ENCODE peak calls at places on chromosomes 6 and 20, in five cellular contexts. I, O, F, E and Q are unnamed samples.

GRCh38 chr20:768426-768978 is at the start of gene SLC52A3:
- DNase-seq in I (peak; percentile 89), O (no peak), F (peak; percentile 97), E (no peak), Q (no peak)

GRCh38 chr6:137089305-137089704 is 44.5 kb upstream of the IL20RA start:
- DNase-seq in I (peak; percentile 45), O (no peak), F (no peak), E (no peak), Q (no peak)

GRCh38 chr20:17969276-17969883 is 562 bp downstream of the MGME1 start:
- DNase-seq in I (peak; percentile 52), O (no peak), F (peak; percentile 53), E (no peak), Q (peak; percentile 40)

GRCh38 chr6:39209908-39210307 is 19.4 kb downstream of the KCNK5 start:
- DNase-seq in I (no peak), O (no peak), F (no peak), E (no peak), Q (no peak)

GRCh38 chr6:10014561-10014960 is 400.3 kb downstream of the TFAP2A start:
- DNase-seq in I (no peak), O (no peak), F (no peak), E (peak; percentile 21), Q (no peak)

GRCh38 chr6:102114402-102114801 is 720.9 kb downstream of the GRIK2 start:
- DNase-seq in I (no peak), O (no peak), F (no peak), E (no peak), Q (no peak)

GRCh38 chr6:130937942-130938604 is 110.9 kb downstream of the SMLR1 start:
- DNase-seq in I (no peak), O (no peak), F (no peak), E (peak; percentile 67), Q (no peak)

GRCh38 chr6:1585669-1586049 is 24.1 kb upstream of the FOXC1 start:
- DNase-seq in I (no peak), O (no peak), F (no peak), E (no peak), Q (no peak)

GRCh38 chr20:8639112-8639778 is 429.6 kb upstream of the PLCB4 start:
- DNase-seq in I (no peak), O (no peak), F (no peak), E (no peak), Q (no peak)

GRCh38 chr20:63580796-63581461 is 6.9 kb upstream of the HELZ2 start:
- DNase-seq in I (peak; percentile 50), O (no peak), F (peak; percentile 71), E (peak; percentile 54), Q (no peak)

GRCh38 chr20:51382986-51383821 is 159.3 kb downstream of the NFATC2 start:
- DNase-seq in I (peak; percentile 39), O (no peak), F (no peak), E (no peak), Q (no peak)

GRCh38 chr20:44018684-44019637 is 104.3 kb downstream of the TOX2 start:
- DNase-seq in I (no peak), O (no peak), F (no peak), E (no peak), Q (no peak)

GRCh38 chr20:46359233-46359751 is 47.1 kb downstream of the ELMO2 start:
- DNase-seq in I (no peak), O (no peak), F (no peak), E (no peak), Q (no peak)

GRCh38 chr20:59032713-59033059 is 551 bp upstream of the ATP5F1E start:
- DNase-seq in I (no peak), O (no peak), F (no peak), E (peak; percentile 27), Q (no peak)

GRCh38 chr20:24070679-24071078 is 82.1 kb upstream of the GGTLC1 start:
- DNase-seq in I (no peak), O (no peak), F (no peak), E (no peak), Q (no peak)

GRCh38 chr6:34466242-34467185 is 638 bp downstream of the PACSIN1 start:
- DNase-seq in I (no peak), O (no peak), F (no peak), E (no peak), Q (no peak)

GRCh38 chr20:12201289-12201991 is 283.7 kb downstream of the BTBD3 start:
- DNase-seq in I (no peak), O (no peak), F (no peak), E (peak; percentile 16), Q (no peak)

GRCh38 chr6:34062156-34062555 is 83.7 kb downstream of the GRM4 start:
- DNase-seq in I (no peak), O (no peak), F (no peak), E (no peak), Q (no peak)

GRCh38 chr6:9131201-9131600 is 695.9 kb upstream of the SLC35B3 start:
- DNase-seq in I (no peak), O (no peak), F (no peak), E (no peak), Q (no peak)

GRCh38 chr6:157240059-157240959 is 83.0 kb downstream of the TMEM242 start:
- DNase-seq in I (peak; percentile 75), O (no peak), F (no peak), E (peak; percentile 41), Q (peak; percentile 84)

GRCh38 chr20:17966432-17967312 is 1.9 kb downstream of the SNX5 start:
- DNase-seq in I (no peak), O (no peak), F (no peak), E (peak; percentile 42), Q (no peak)

GRCh38 chr6:55825402-55826051 is 49.9 kb downstream of the BMP5 start:
- DNase-seq in I (no peak), O (no peak), F (no peak), E (peak; percentile 78), Q (no peak)

GRCh38 chr20:57802877-57803717 is 93.3 kb upstream of the PMEPA1 start:
- DNase-seq in I (no peak), O (no peak), F (no peak), E (no peak), Q (no peak)

GRCh38 chr6:134774244-134774643 is 175.7 kb downstream of the ALDH8A1 start:
- DNase-seq in I (no peak), O (no peak), F (peak; percentile 55), E (peak; percentile 93), Q (no peak)

GRCh38 chr20:46746972-46747371 is 37.5 kb downstream of the SLC2A10 start:
- DNase-seq in I (peak; percentile 19), O (no peak), F (peak; percentile 82), E (peak; percentile 71), Q (no peak)

GRCh38 chr20:13424174-13424833 is 203.2 kb downstream of the ISM1 start:
- DNase-seq in I (no peak), O (peak; percentile 52), F (no peak), E (no peak), Q (no peak)

GRCh38 chr6:47168176-47168575 is 126.0 kb upstream of the ADGRF1 start:
- DNase-seq in I (peak; percentile 18), O (no peak), F (peak; percentile 98), E (peak; percentile 98), Q (peak; percentile 80)
- H3K4me3 ChIP-seq in I (no peak overlapping the region), O (no peak overlapping the region), F (no peak overlapping the region), E (no peak overlapping the region), Q (no peak overlapping the region)

GRCh38 chr20:22338140-22338708 is 246.1 kb downstream of the FOXA2 start:
- DNase-seq in I (no peak), O (no peak), F (no peak), E (no peak), Q (no peak)

GRCh38 chr20:22335210-22335609 is 249.2 kb downstream of the FOXA2 start:
- DNase-seq in I (no peak), O (no peak), F (no peak), E (no peak), Q (no peak)

GRCh38 chr20:22339091-22339881 is 245.1 kb downstream of the FOXA2 start:
- DNase-seq in I (peak; percentile 45), O (peak; percentile 51), F (no peak), E (peak; percentile 63), Q (no peak)

GRCh38 chr20:22339946-22340345 is 244.4 kb downstream of the FOXA2 start:
- DNase-seq in I (no peak), O (no peak), F (no peak), E (no peak), Q (no peak)

GRCh38 chr20:22333885-22334545 is 250.4 kb downstream of the FOXA2 start:
- DNase-seq in I (peak; percentile 52), O (peak; percentile 64), F (no peak), E (peak; percentile 47), Q (peak; percentile 56)
- TF ChIP-seq CTCF in I (peak; percentile 65), O (peak; percentile 63), F (peak; percentile 85), E (peak; percentile 68), Q (peak; percentile 73)

GRCh38 chr6:41508479-41508878 is 37.7 kb upstream of the FOXP4 start:
- DNase-seq in I (no peak), O (no peak), F (no peak), E (no peak), Q (no peak)
- H3K4me1 ChIP-seq in I (peaks cover 20% of the 10 kb centered on the region), O (peaks cover 8% of the 10 kb centered on the region), F (peaks cover 6% of the 10 kb centered on the region), E (peaks cover 6% of the 10 kb centered on the region), Q (peaks cover 17% of the 10 kb centered on the region)

GRCh38 chr6:129890164-129890563 is 29.0 kb upstream of the TMEM244 start:
- DNase-seq in I (no peak), O (no peak), F (no peak), E (peak; percentile 78), Q (no peak)

GRCh38 chr6:129886401-129887155 is 25.5 kb upstream of the TMEM244 start:
- DNase-seq in I (no peak), O (no peak), F (no peak), E (no peak), Q (no peak)

GRCh38 chr6:129882510-129883023 is 21.5 kb upstream of the TMEM244 start:
- DNase-seq in I (peak; percentile 13), O (no peak), F (no peak), E (no peak), Q (no peak)

GRCh38 chr6:129889580-129889979 is 28.5 kb upstream of the TMEM244 start:
- DNase-seq in I (no peak), O (no peak), F (peak; percentile 56), E (peak; percentile 91), Q (no peak)

GRCh38 chr6:129884211-129884610 is 23.1 kb upstream of the TMEM244 start:
- DNase-seq in I (no peak), O (no peak), F (no peak), E (no peak), Q (no peak)
- H3K4me3 ChIP-seq in I (no peak overlapping the region), O (no peak overlapping the region), F (no peak overlapping the region), E (no peak overlapping the region), Q (no peak overlapping the region)

DNA sequence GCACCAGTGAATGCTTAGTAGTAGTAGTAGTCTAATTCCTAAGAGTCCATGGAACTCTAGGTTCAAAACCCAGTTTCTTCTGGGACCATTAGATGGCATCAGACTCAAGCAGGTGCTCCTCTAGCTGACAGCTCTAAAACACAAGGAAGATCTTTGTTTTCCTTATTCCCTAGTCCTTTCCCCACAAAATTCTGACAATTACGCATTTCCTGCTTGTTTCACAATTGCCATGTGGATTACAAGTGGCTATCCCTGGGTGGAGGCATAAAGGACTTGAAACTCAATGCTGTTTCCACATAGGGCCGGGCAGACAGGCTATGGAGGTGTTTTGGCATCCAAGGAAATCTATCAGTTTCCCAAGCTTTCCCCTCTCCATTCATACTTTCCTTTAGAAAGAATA is 9.2 kb upstream of the HLA-DOB start:
- DNase-seq in I (no peak), O (no peak), F (no peak), E (peak; percentile 55), Q (no peak)
- TF ChIP-seq CTCF in I (peak; percentile 21), O (peak; percentile 35), F (peak; percentile 42), E (peak; percentile 36), Q (peak; percentile 50)